ENCODE peak calls at places on chromosomes 16 and 17, in four cellular contexts. One of them, this sample, is unnamed.

GRCh38 chr16:56944954-56945839 is 13.3 kb downstream of the HERPUD1 start:
- DNase-seq in Right ventricle myocardium superior: no peak
- DNase-seq in skeletal muscle cell: no peak
- DNase-seq in SK-N-DZ: no peak
- DNase-seq in this sample: no peak

GRCh38 chr17:29559640-29560039 is 7.2 kb downstream of the ABHD15 start:
- DNase-seq in SK-N-DZ: no peak
- DNase-seq in skeletal muscle cell: no peak
- DNase-seq in Right ventricle myocardium superior: no peak
- DNase-seq in this sample: no peak

GRCh38 chr16:72066747-72067146 is 3.7 kb downstream of the HPR start:
- DNase-seq in SK-N-DZ: peak; percentile 59
- DNase-seq in Right ventricle myocardium superior: no peak
- DNase-seq in skeletal muscle cell: no peak
- DNase-seq in this sample: peak; percentile 58

GRCh38 chr17:57552114-57552601 is 192.9 kb downstream of the CCDC182 start:
- DNase-seq in Right ventricle myocardium superior: peak; percentile 55
- DNase-seq in SK-N-DZ: no peak
- DNase-seq in skeletal muscle cell: no peak
- DNase-seq in this sample: peak; percentile 61

GRCh38 chr17:75566456-75567233 is 21.0 kb upstream of the MYO15B start:
- DNase-seq in skeletal muscle cell: no peak
- DNase-seq in SK-N-DZ: no peak
- DNase-seq in Right ventricle myocardium superior: no peak
- DNase-seq in this sample: no peak

GRCh38 chr16:11742041-11742535 is 569 bp downstream of the TXNDC11 start:
- DNase-seq in skeletal muscle cell: no peak
- DNase-seq in SK-N-DZ: peak; percentile 14
- DNase-seq in Right ventricle myocardium superior: peak; percentile 71
- DNase-seq in this sample: no peak

GRCh38 chr16:23497543-23497868 is 12.8 kb downstream of the GGA2 start:
- DNase-seq in SK-N-DZ: no peak
- DNase-seq in Right ventricle myocardium superior: no peak
- DNase-seq in skeletal muscle cell: no peak
- DNase-seq in this sample: no peak

GRCh38 chr17:77319211-77320031 is 178.7 kb downstream of the SEC14L1 start:
- DNase-seq in skeletal muscle cell: peak; percentile 73
- DNase-seq in SK-N-DZ: no peak
- DNase-seq in Right ventricle myocardium superior: peak; percentile 86
- DNase-seq in this sample: no peak

GRCh38 chr17:44378171-44378705 is 11.2 kb downstream of the ITGA2B start:
- DNase-seq in skeletal muscle cell: no peak
- DNase-seq in SK-N-DZ: no peak
- DNase-seq in Right ventricle myocardium superior: no peak
- DNase-seq in this sample: no peak

GRCh38 chr16:20396846-20397467 is 7.6 kb downstream of the PDILT start:
- DNase-seq in SK-N-DZ: no peak
- DNase-seq in skeletal muscle cell: no peak
- DNase-seq in Right ventricle myocardium superior: no peak
- DNase-seq in this sample: no peak

GRCh38 chr17:2170023-2170422 is 115.1 kb downstream of the HIC1 start:
- DNase-seq in skeletal muscle cell: no peak
- DNase-seq in Right ventricle myocardium superior: no peak
- DNase-seq in SK-N-DZ: no peak
- DNase-seq in this sample: no peak

GRCh38 chr17:81859906-81860755 is at the start of gene P4HB:
- DNase-seq in skeletal muscle cell: no peak
- DNase-seq in Right ventricle myocardium superior: no peak
- DNase-seq in SK-N-DZ: no peak
- DNase-seq in this sample: no peak

GRCh38 chr17:79073016-79073705 is 1.5 kb upstream of the ENGASE start:
- DNase-seq in skeletal muscle cell: no peak
- DNase-seq in SK-N-DZ: no peak
- DNase-seq in Right ventricle myocardium superior: peak; percentile 12
- DNase-seq in this sample: no peak

GRCh38 chr17:75601057-75601987 is 13.7 kb downstream of the MYO15B start:
- DNase-seq in SK-N-DZ: peak; percentile 55
- DNase-seq in Right ventricle myocardium superior: peak; percentile 72
- DNase-seq in skeletal muscle cell: no peak
- DNase-seq in this sample: peak; percentile 2

GRCh38 chr16:73071131-73071940 is 23.4 kb upstream of the ZFHX3 start:
- DNase-seq in skeletal muscle cell: no peak
- DNase-seq in SK-N-DZ: peak; percentile 94
- DNase-seq in Right ventricle myocardium superior: peak; percentile 59
- DNase-seq in this sample: no peak

This sample was measured in midbrain.